ENCODE peak calls at places on chromosome 22, in five cellular contexts. M, R, Q, I and Y are unnamed samples.

GRCh38 chr22:22210375-22210774 is 34.2 kb upstream of the VPREB1 start:
- DNase-seq in I (peak), R (peak), Q (no peak), M (no peak), Y (peak)

GRCh38 chr22:46829140-46829891 is 66.9 kb downstream of the TBC1D22A start:
- DNase-seq in Q (peak), M (no peak), R (peak), I (peak), Y (peak)

GRCh38 chr22:38724176-38724575 is 18.4 kb downstream of the GTPBP1 start:
- DNase-seq in R (no peak), M (peak), Q (no peak), I (no peak), Y (no peak)

GRCh38 chr22:49936973-49937757 is 18.7 kb downstream of the CRELD2 start:
- DNase-seq in Q (no peak), M (no peak), R (no peak), I (no peak), Y (no peak)

GRCh38 chr22:40449676-40450035 is 79.3 kb downstream of the SGSM3 start:
- DNase-seq in R (peak), Q (peak), I (peak), M (no peak), Y (no peak)

GRCh38 chr22:19121631-19122142 is 525 bp downstream of the DGCR2 start:
- DNase-seq in I (peak), Q (peak), R (peak), M (peak), Y (no peak)

GRCh38 chr22:43534916-43535315 is 123.1 kb downstream of the MPPED1 start:
- DNase-seq in I (no peak), R (no peak), M (no peak), Q (no peak), Y (no peak)

GRCh38 chr22:46143491-46144147 is 6.7 kb upstream of the PPARA start:
- DNase-seq in I (no peak), M (peak), R (no peak), Q (no peak), Y (no peak)

GRCh38 chr22:26357813-26358212 is 71.2 kb upstream of the ASPHD2 start:
- DNase-seq in Q (no peak), M (no peak), I (no peak), R (no peak), Y (no peak)

GRCh38 chr22:50074056-50074455 is 11.2 kb downstream of the MLC1 start:
- DNase-seq in R (no peak), Q (no peak), I (no peak), M (no peak), Y (no peak)